ENCODE peak calls at places on chromosomes 12 and 14, in six cellular contexts. L is CD8-positive, alpha-beta T cell; N is HCT116; S is A673; O is body of pancreas; U is PC-3. C is an unnamed sample.

GRCh38 chr12:91001306-91001705 is 3.5 kb downstream of the EPYC start:
- DNase-seq in L (no peak), N (no peak), S (no peak), O (no peak), U (no peak), C (no peak)

GRCh38 chr12:126676426-126676825 is 1590.5 kb upstream of the TMEM132C start:
- DNase-seq in L (no peak), N (no peak), S (no peak), O (no peak), U (peak; percentile 23), C (no peak)

GRCh38 chr14:73684627-73685026 is 29.6 kb downstream of the PNMA1 start:
- DNase-seq in L (no peak), N (no peak), S (no peak), O (no peak), U (no peak), C (no peak)

GRCh38 chr12:52151859-52152783 is 39.7 kb downstream of the KRT80 start:
- DNase-seq in L (peak; percentile 76), N (no peak), S (peak; percentile 78), O (peak; percentile 77), U (peak; percentile 82), C (peak; percentile 80)

GRCh38 chr12:104448031-104448430 is 8.7 kb upstream of the CHST11 start:
- DNase-seq in L (no peak), N (no peak), S (no peak), O (no peak), U (no peak), C (no peak)

GRCh38 chr14:80567905-80568512 is 356.7 kb upstream of the DIO2 start:
- DNase-seq in L (no peak), N (peak; percentile 18), S (no peak), O (no peak), U (peak; percentile 96), C (no peak)

GRCh38 chr14:106848330-106849121 is 1322.1 kb downstream of the TMEM121 start:
- DNase-seq in L (no peak), N (no peak), S (peak; percentile 65), O (peak; percentile 41), U (peak; percentile 86), C (no peak)

GRCh38 chr12:53867216-53868012 is 71.2 kb upstream of the HOXC13 start:
- DNase-seq in L (no peak), N (no peak), S (no peak), O (no peak), U (peak; percentile 32), C (no peak)

GRCh38 chr14:31465113-31465512 is 7.8 kb upstream of the DTD2 start:
- DNase-seq in L (no peak), N (no peak), S (no peak), O (no peak), U (no peak), C (no peak)

GRCh38 chr12:92469837-92470236 is 233.0 kb upstream of the PLEKHG7 start:
- DNase-seq in L (no peak), N (no peak), S (no peak), O (no peak), U (peak; percentile 47), C (no peak)

GRCh38 chr14:95885866-95886265 is 9.2 kb downstream of the TUNAR start:
- DNase-seq in L (no peak), N (no peak), S (no peak), O (peak; percentile 18), U (no peak), C (no peak)

GRCh38 chr12:76697849-76698248 is 66.1 kb upstream of the ZDHHC17 start:
- DNase-seq in L (no peak), N (no peak), S (peak; percentile 37), O (no peak), U (no peak), C (no peak)

GRCh38 chr12:5177096-5177495 is 133.4 kb downstream of the KCNA5 start:
- DNase-seq in L (no peak), N (no peak), S (no peak), O (no peak), U (no peak), C (no peak)

DNA sequence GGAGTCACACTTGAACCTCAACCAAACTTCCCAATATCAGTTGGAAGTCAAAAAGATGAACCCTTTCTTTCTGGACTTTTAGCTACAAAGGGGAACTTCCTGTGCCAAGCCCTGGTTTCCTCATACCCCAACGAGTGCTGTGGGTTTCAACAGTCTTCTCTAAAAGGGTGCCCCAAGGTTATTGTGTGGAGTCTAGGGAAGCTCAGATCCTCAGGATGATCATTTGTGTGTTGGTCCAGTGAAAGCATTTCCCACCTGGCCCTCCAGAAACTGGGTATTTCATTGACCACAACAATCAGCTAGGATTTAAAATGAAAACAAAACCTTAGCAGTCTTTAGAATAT is 29.4 kb downstream of the P2RX4 start:
- DNase-seq in L (no peak), N (no peak), S (no peak), O (no peak), U (no peak), C (no peak)
- H3K27ac ChIP-seq in L (peak overlapping the region; percentile 85), N (no peak overlapping the region), S (peak overlapping the region; percentile 19), O (peak overlapping the region; percentile 58), U (no peak overlapping the region), C (no peak overlapping the region)

DNA sequence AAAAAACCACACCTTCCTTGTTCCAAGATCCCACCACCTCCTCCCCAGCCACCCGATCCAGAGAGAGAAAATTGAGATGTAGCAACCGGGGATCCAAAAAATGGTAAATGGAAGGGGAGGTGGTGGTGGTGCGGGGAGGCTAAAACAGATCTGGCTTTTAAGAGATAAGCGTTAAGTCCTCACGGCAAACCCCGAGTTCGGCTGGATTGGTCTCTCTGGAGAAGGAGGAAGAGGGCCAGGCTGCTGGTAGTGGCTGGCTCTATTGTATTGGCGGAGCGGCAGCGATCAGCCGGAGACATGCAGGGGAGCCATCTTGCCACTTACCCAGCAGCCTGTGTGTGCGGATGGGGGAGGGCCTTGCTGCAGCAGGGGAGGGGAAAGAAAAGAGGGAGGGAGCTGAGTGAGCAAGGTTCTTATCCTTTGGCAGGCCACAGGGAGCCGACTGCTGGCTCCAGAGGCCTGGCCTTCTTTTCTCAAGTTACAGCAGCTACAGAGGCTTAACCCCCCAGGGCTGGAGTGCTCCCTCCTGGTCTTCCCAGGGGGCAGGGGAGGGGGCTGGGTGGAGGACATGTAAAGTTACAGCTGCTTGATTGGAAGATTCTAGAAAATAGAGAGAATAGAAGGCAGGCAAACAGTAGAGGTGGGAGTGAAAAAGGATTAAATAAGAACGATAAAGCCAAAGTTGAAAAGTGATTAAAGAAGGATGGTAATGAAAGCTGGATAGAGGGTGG is 14.1 kb upstream of the CDH24 start:
- DNase-seq in L (peak; percentile 80), N (no peak), S (peak; percentile 96), O (peak; percentile 83), U (peak; percentile 84), C (peak; percentile 89)
- TF ChIP-seq CTCF in L (no peak), N (no peak), S (no peak), O (no peak), U (no peak), C (no peak)

GRCh38 chr12:72434989-72435388 is 162.8 kb downstream of the TRHDE start:
- DNase-seq in L (no peak), N (no peak), S (no peak), O (no peak), U (no peak), C (no peak)
- H3K4me3 ChIP-seq in L (no peak overlapping the region), N (no peak overlapping the region), S (no peak overlapping the region), O (no peak overlapping the region), U (no peak overlapping the region), C (no peak overlapping the region)

GRCh38 chr14:71410578-71411279 is 503.5 kb downstream of the PCNX1 start:
- DNase-seq in L (no peak), N (no peak), S (no peak), O (no peak), U (no peak), C (no peak)
- H3K27ac ChIP-seq in L (no peak overlapping the region), N (no peak overlapping the region), S (peak overlapping the region; percentile 69), O (no peak overlapping the region), U (no peak overlapping the region), C (no peak overlapping the region)

GRCh38 chr12:125092872-125093680 is 27.8 kb downstream of the AACS start:
- DNase-seq in L (no peak), N (no peak), S (no peak), O (no peak), U (peak; percentile 66), C (no peak)
- TF ChIP-seq CTCF in L (no peak), N (no peak), S (no peak), O (no peak), U (peak; percentile 22), C (no peak)

GRCh38 chr14:53963491-53964227 is 7.0 kb upstream of the BMP4 start:
- DNase-seq in L (no peak), N (no peak), S (no peak), O (peak; percentile 53), U (peak; percentile 63), C (no peak)
- H3K4me3 ChIP-seq in L (no peak overlapping the region), N (peak overlapping the region; percentile 32), S (no peak overlapping the region), O (no peak overlapping the region), U (peak overlapping the region; percentile 53), C (peak overlapping the region; percentile 72)

DNA sequence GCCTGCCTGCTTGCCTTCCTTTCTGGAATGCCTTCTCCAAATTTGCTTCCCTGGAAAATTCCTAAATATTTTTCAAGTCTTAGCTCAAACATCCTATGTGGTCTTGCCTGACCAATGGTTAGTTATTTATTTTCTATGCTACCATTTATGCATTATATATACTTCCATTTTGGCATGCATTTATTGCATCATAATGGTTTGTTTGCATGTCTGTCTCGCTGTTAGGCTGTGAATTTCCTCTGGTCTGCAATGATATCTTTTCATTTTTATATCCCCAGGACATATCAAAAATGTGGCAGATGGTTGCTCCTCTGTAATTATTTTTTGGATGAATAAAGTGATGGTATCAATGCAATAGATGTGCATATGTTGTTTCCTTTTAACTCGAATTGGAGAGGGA is 30.5 kb downstream of the ATL1 start:
- DNase-seq in L (no peak), N (no peak), S (no peak), O (no peak), U (no peak), C (no peak)
- H3K27ac ChIP-seq in L (no peak overlapping the region), N (no peak overlapping the region), S (no peak overlapping the region), O (no peak overlapping the region), U (no peak overlapping the region), C (no peak overlapping the region)

GRCh38 chr14:47273939-47274338 is 401.5 kb downstream of the MDGA2 start:
- DNase-seq in L (no peak), N (no peak), S (no peak), O (no peak), U (no peak), C (no peak)

GRCh38 chr14:47284283-47284682 is 391.1 kb downstream of the MDGA2 start:
- DNase-seq in L (no peak), N (no peak), S (no peak), O (no peak), U (no peak), C (no peak)

GRCh38 chr14:47277703-47278102 is 397.7 kb downstream of the MDGA2 start:
- DNase-seq in L (no peak), N (no peak), S (no peak), O (no peak), U (no peak), C (no peak)

GRCh38 chr14:47276931-47277330 is 398.5 kb downstream of the MDGA2 start:
- DNase-seq in L (no peak), N (no peak), S (no peak), O (no peak), U (no peak), C (no peak)

DNA sequence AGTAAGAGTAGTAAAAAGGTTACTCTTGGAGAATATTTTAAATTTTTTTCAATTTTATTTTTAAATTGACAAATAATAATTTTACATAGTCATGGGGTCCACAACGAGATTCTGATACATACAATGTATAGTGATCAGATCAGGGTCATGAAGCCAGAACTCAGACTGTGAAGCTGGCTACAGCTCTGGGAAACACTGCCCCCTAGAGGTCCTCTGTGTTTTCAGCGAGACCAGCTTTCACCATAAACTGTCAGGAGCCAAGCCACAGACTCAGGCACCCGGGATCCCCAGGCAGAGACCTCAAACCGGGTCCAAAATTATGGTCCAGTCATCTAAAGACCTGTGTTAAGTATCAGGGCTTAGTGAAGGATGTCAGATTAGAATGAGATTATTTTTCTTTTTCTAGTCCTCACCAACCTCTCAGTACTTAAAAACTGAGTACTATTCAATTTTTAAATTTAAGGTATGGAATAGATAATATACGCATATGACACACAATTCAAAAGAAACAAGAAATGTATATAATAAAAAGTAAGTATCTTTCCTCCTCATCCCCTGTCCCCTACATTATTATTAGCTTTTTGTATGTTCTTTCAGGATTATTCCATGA is 397.1 kb downstream of the MDGA2 start:
- DNase-seq in L (no peak), N (peak; percentile 3), S (peak; percentile 71), O (peak; percentile 46), U (peak; percentile 70), C (no peak)
- TF ChIP-seq CTCF in L (no peak), N (peak; percentile 59), S (peak; percentile 85), O (peak; percentile 61), U (peak; percentile 78), C (no peak)